ENCODE peak calls at places on chromosomes 13 and 19, in eight cellular contexts. One of them, this sample, is unnamed.

GRCh38 chr19:8557637-8558238 is 19.5 kb downstream of the MYO1F start:
- DNase-seq in foreskin fibroblast: no peak
- DNase-seq in dorsolateral prefrontal cortex: no peak
- DNase-seq in astrocyte of the spinal cord: no peak
- DNase-seq in choroid plexus epithelial cell: no peak
- DNase-seq in A549: no peak
- DNase-seq in tibial nerve: no peak
- DNase-seq in right atrium auricular region: no peak
- DNase-seq in this sample: no peak

GRCh38 chr13:60396783-60397692 is at the start of gene TDRD3:
- DNase-seq in foreskin fibroblast: peak; percentile 94
- DNase-seq in dorsolateral prefrontal cortex: peak; percentile 82
- DNase-seq in astrocyte of the spinal cord: peak; percentile 91
- DNase-seq in choroid plexus epithelial cell: peak; percentile 91
- DNase-seq in A549: peak; percentile 88
- DNase-seq in tibial nerve: peak; percentile 69
- DNase-seq in right atrium auricular region: peak; percentile 82
- DNase-seq in this sample: peak; percentile 62

GRCh38 chr13:76016799-76017198 is 380.7 kb downstream of the LMO7 start:
- DNase-seq in foreskin fibroblast: peak; percentile 44
- DNase-seq in dorsolateral prefrontal cortex: no peak
- DNase-seq in astrocyte of the spinal cord: peak; percentile 18
- DNase-seq in choroid plexus epithelial cell: peak; percentile 61
- DNase-seq in A549: peak; percentile 43
- DNase-seq in tibial nerve: no peak
- DNase-seq in right atrium auricular region: no peak
- DNase-seq in this sample: peak; percentile 7

GRCh38 chr13:113491418-113491883 is 940 bp upstream of the DCUN1D2 start:
- DNase-seq in foreskin fibroblast: peak; percentile 66
- DNase-seq in dorsolateral prefrontal cortex: no peak
- DNase-seq in astrocyte of the spinal cord: peak; percentile 29
- DNase-seq in choroid plexus epithelial cell: peak; percentile 28
- DNase-seq in A549: peak; percentile 20
- DNase-seq in tibial nerve: no peak
- DNase-seq in right atrium auricular region: no peak
- DNase-seq in this sample: no peak

GRCh38 chr19:1935484-1936208 is 5.3 kb upstream of the CSNK1G2 start:
- DNase-seq in foreskin fibroblast: peak; percentile 38
- DNase-seq in dorsolateral prefrontal cortex: peak; percentile 54
- DNase-seq in astrocyte of the spinal cord: peak; percentile 8
- DNase-seq in choroid plexus epithelial cell: peak; percentile 57
- DNase-seq in A549: peak; percentile 72
- DNase-seq in tibial nerve: no peak
- DNase-seq in right atrium auricular region: peak; percentile 65
- DNase-seq in this sample: peak; percentile 58

GRCh38 chr13:59425211-59425721 is 738.5 kb downstream of the DIAPH3 start:
- DNase-seq in foreskin fibroblast: peak; percentile 46
- DNase-seq in dorsolateral prefrontal cortex: no peak
- DNase-seq in astrocyte of the spinal cord: peak; percentile 74
- DNase-seq in choroid plexus epithelial cell: peak; percentile 66
- DNase-seq in A549: no peak
- DNase-seq in tibial nerve: no peak
- DNase-seq in right atrium auricular region: no peak
- DNase-seq in this sample: no peak

GRCh38 chr19:15672580-15673175 is at the start of gene CYP4F12:
- DNase-seq in foreskin fibroblast: peak; percentile 8
- DNase-seq in dorsolateral prefrontal cortex: no peak
- DNase-seq in astrocyte of the spinal cord: no peak
- DNase-seq in choroid plexus epithelial cell: no peak
- DNase-seq in A549: peak; percentile 84
- DNase-seq in tibial nerve: peak; percentile 86
- DNase-seq in right atrium auricular region: peak; percentile 90
- DNase-seq in this sample: peak; percentile 61

GRCh38 chr19:6433663-6434062 is at the start of gene SLC25A41:
- DNase-seq in foreskin fibroblast: no peak
- DNase-seq in dorsolateral prefrontal cortex: no peak
- DNase-seq in astrocyte of the spinal cord: no peak
- DNase-seq in choroid plexus epithelial cell: no peak
- DNase-seq in A549: no peak
- DNase-seq in tibial nerve: no peak
- DNase-seq in right atrium auricular region: no peak
- DNase-seq in this sample: no peak

GRCh38 chr13:113555141-113555540 is 29.4 kb upstream of the TFDP1 start:
- DNase-seq in foreskin fibroblast: no peak
- DNase-seq in dorsolateral prefrontal cortex: no peak
- DNase-seq in astrocyte of the spinal cord: no peak
- DNase-seq in choroid plexus epithelial cell: no peak
- DNase-seq in A549: no peak
- DNase-seq in tibial nerve: no peak
- DNase-seq in right atrium auricular region: peak; percentile 47
- DNase-seq in this sample: no peak

GRCh38 chr13:19772306-19772705 is 10.4 kb downstream of the PSPC1 start:
- DNase-seq in foreskin fibroblast: no peak
- DNase-seq in dorsolateral prefrontal cortex: no peak
- DNase-seq in astrocyte of the spinal cord: no peak
- DNase-seq in choroid plexus epithelial cell: peak; percentile 9
- DNase-seq in A549: no peak
- DNase-seq in tibial nerve: no peak
- DNase-seq in right atrium auricular region: peak; percentile 43
- DNase-seq in this sample: no peak

GRCh38 chr19:54431255-54431838 is 16.1 kb downstream of the TTYH1 start:
- DNase-seq in foreskin fibroblast: no peak
- DNase-seq in dorsolateral prefrontal cortex: peak; percentile 34
- DNase-seq in astrocyte of the spinal cord: peak; percentile 34
- DNase-seq in choroid plexus epithelial cell: peak; percentile 72
- DNase-seq in A549: peak; percentile 41
- DNase-seq in tibial nerve: no peak
- DNase-seq in right atrium auricular region: no peak
- DNase-seq in this sample: peak; percentile 97

GRCh38 chr13:98921786-98922185 is 56.1 kb downstream of the DOCK9 start:
- DNase-seq in foreskin fibroblast: no peak
- DNase-seq in dorsolateral prefrontal cortex: peak; percentile 58
- DNase-seq in astrocyte of the spinal cord: no peak
- DNase-seq in choroid plexus epithelial cell: no peak
- DNase-seq in A549: no peak
- DNase-seq in tibial nerve: no peak
- DNase-seq in right atrium auricular region: no peak
- DNase-seq in this sample: no peak

GRCh38 chr13:79287994-79288795 is 117.9 kb downstream of the RBM26 start:
- DNase-seq in foreskin fibroblast: no peak
- DNase-seq in dorsolateral prefrontal cortex: no peak
- DNase-seq in astrocyte of the spinal cord: no peak
- DNase-seq in choroid plexus epithelial cell: no peak
- DNase-seq in A549: no peak
- DNase-seq in tibial nerve: no peak
- DNase-seq in right atrium auricular region: no peak
- DNase-seq in this sample: no peak

GRCh38 chr13:102402292-102402691 is 444 bp upstream of the FGF14 start:
- DNase-seq in foreskin fibroblast: peak; percentile 86
- DNase-seq in dorsolateral prefrontal cortex: peak; percentile 77
- DNase-seq in astrocyte of the spinal cord: peak; percentile 42
- DNase-seq in choroid plexus epithelial cell: peak; percentile 41
- DNase-seq in A549: no peak
- DNase-seq in tibial nerve: no peak
- DNase-seq in right atrium auricular region: peak; percentile 73
- DNase-seq in this sample: no peak

GRCh38 chr19:42356686-42357085 is 31.3 kb downstream of the MEGF8 start:
- DNase-seq in foreskin fibroblast: no peak
- DNase-seq in dorsolateral prefrontal cortex: no peak
- DNase-seq in astrocyte of the spinal cord: no peak
- DNase-seq in choroid plexus epithelial cell: no peak
- DNase-seq in A549: no peak
- DNase-seq in tibial nerve: no peak
- DNase-seq in right atrium auricular region: no peak
- DNase-seq in this sample: no peak

GRCh38 chr19:10270180-10270615 is 722 bp upstream of the ICAM1 start:
- DNase-seq in foreskin fibroblast: peak; percentile 52
- DNase-seq in dorsolateral prefrontal cortex: no peak
- DNase-seq in astrocyte of the spinal cord: no peak
- DNase-seq in choroid plexus epithelial cell: peak; percentile 48
- DNase-seq in A549: no peak
- DNase-seq in tibial nerve: peak; percentile 46
- DNase-seq in right atrium auricular region: peak; percentile 84
- DNase-seq in this sample: no peak

GRCh38 chr13:50993371-50993770 is 83.8 kb downstream of the RNASEH2B start:
- DNase-seq in foreskin fibroblast: no peak
- DNase-seq in dorsolateral prefrontal cortex: no peak
- DNase-seq in astrocyte of the spinal cord: no peak
- DNase-seq in choroid plexus epithelial cell: no peak
- DNase-seq in A549: no peak
- DNase-seq in tibial nerve: no peak
- DNase-seq in right atrium auricular region: no peak
- DNase-seq in this sample: no peak

GRCh38 chr19:40586611-40587010 is 9.9 kb downstream of the SHKBP1 start:
- DNase-seq in foreskin fibroblast: no peak
- DNase-seq in dorsolateral prefrontal cortex: no peak
- DNase-seq in astrocyte of the spinal cord: no peak
- DNase-seq in choroid plexus epithelial cell: no peak
- DNase-seq in A549: no peak
- DNase-seq in tibial nerve: no peak
- DNase-seq in right atrium auricular region: no peak
- DNase-seq in this sample: no peak

GRCh38 chr19:39435499-39436349 is at the start of gene RPS16:
- DNase-seq in foreskin fibroblast: peak; percentile 99
- DNase-seq in dorsolateral prefrontal cortex: peak; percentile 99
- DNase-seq in astrocyte of the spinal cord: peak; percentile 98
- DNase-seq in choroid plexus epithelial cell: peak; percentile 98
- DNase-seq in A549: peak; percentile 100
- DNase-seq in tibial nerve: peak; percentile 96
- DNase-seq in right atrium auricular region: peak; percentile 97
- DNase-seq in this sample: peak; percentile 89

DNA sequence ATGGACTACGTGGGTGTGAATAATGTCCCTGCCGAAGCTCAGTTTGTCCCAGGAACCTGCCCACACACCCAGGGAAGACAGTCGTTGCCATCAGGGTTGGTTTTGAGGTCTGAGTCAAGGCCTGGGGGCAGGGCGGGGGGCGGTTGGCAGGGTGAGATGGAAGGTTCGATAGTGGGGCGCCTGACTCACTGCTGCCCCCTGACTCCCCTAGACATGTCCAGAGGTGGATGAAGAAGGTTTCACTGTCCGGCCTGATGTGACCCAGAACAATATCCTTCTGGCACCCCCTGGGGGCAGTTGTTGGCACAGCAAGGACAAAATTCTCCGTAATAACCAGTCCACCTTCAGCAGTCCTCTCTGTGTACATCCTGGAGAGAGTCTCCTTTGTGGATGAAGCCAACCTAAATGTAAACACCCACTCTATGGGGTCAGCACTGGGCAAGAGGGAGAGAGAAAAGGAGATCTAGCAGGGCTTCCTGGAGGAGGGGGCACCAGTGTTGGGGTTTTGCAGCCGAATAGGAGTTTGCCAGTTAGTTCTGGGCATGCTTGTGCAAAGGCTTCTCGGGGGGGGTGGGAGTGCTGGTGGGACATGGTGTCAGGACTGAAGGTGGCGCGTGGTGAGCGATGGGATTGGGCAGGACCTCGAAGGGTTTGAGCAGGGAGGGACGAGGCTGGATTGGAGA is 19.6 kb upstream of the B3GNT3 start:
- DNase-seq in foreskin fibroblast: peak; percentile 67
- DNase-seq in dorsolateral prefrontal cortex: peak; percentile 47
- DNase-seq in astrocyte of the spinal cord: no peak
- DNase-seq in choroid plexus epithelial cell: peak; percentile 52
- DNase-seq in A549: peak; percentile 53
- DNase-seq in tibial nerve: peak; percentile 58
- DNase-seq in right atrium auricular region: no peak
- DNase-seq in this sample: no peak
- TF ChIP-seq CTCF in foreskin fibroblast: peak; percentile 60
- TF ChIP-seq CTCF in dorsolateral prefrontal cortex: peak; percentile 39
- TF ChIP-seq CTCF in astrocyte of the spinal cord: peak; percentile 66
- TF ChIP-seq CTCF in choroid plexus epithelial cell: peak; percentile 79
- TF ChIP-seq CTCF in A549: peak; percentile 62
- TF ChIP-seq CTCF in tibial nerve: peak; percentile 38
- TF ChIP-seq CTCF in right atrium auricular region: peak; percentile 42
- TF ChIP-seq CTCF in this sample: peak; percentile 76

GRCh38 chr19:44303305-44303704 is 1.5 kb downstream of the ZNF235 start:
- DNase-seq in foreskin fibroblast: peak; percentile 8
- DNase-seq in dorsolateral prefrontal cortex: no peak
- DNase-seq in astrocyte of the spinal cord: no peak
- DNase-seq in choroid plexus epithelial cell: no peak
- DNase-seq in A549: no peak
- DNase-seq in tibial nerve: no peak
- DNase-seq in right atrium auricular region: no peak
- DNase-seq in this sample: no peak
- H3K4me3 ChIP-seq in foreskin fibroblast: peak overlapping the region; percentile 71
- H3K4me3 ChIP-seq in dorsolateral prefrontal cortex: no peak overlapping the region
- H3K4me3 ChIP-seq in astrocyte of the spinal cord: no peak overlapping the region
- H3K4me3 ChIP-seq in choroid plexus epithelial cell: no peak overlapping the region
- H3K4me3 ChIP-seq in A549: no peak overlapping the region
- H3K4me3 ChIP-seq in tibial nerve: no peak overlapping the region
- H3K4me3 ChIP-seq in right atrium auricular region: no peak overlapping the region
- H3K4me3 ChIP-seq in this sample: peak overlapping the region; percentile 74

GRCh38 chr13:48769107-48769704 is 115.5 kb downstream of the CYSLTR2 start:
- DNase-seq in foreskin fibroblast: peak; percentile 92
- DNase-seq in dorsolateral prefrontal cortex: peak; percentile 40
- DNase-seq in astrocyte of the spinal cord: peak; percentile 92
- DNase-seq in choroid plexus epithelial cell: peak; percentile 97
- DNase-seq in A549: peak; percentile 80
- DNase-seq in tibial nerve: peak; percentile 100
- DNase-seq in right atrium auricular region: peak; percentile 93
- DNase-seq in this sample: peak; percentile 69
- TF ChIP-seq CTCF in foreskin fibroblast: peak; percentile 100
- TF ChIP-seq CTCF in dorsolateral prefrontal cortex: peak; percentile 87
- TF ChIP-seq CTCF in astrocyte of the spinal cord: peak; percentile 98
- TF ChIP-seq CTCF in choroid plexus epithelial cell: peak; percentile 99
- TF ChIP-seq CTCF in A549: peak; percentile 97
- TF ChIP-seq CTCF in tibial nerve: peak; percentile 95
- TF ChIP-seq CTCF in right atrium auricular region: peak; percentile 99
- TF ChIP-seq CTCF in this sample: peak; percentile 97

DNA sequence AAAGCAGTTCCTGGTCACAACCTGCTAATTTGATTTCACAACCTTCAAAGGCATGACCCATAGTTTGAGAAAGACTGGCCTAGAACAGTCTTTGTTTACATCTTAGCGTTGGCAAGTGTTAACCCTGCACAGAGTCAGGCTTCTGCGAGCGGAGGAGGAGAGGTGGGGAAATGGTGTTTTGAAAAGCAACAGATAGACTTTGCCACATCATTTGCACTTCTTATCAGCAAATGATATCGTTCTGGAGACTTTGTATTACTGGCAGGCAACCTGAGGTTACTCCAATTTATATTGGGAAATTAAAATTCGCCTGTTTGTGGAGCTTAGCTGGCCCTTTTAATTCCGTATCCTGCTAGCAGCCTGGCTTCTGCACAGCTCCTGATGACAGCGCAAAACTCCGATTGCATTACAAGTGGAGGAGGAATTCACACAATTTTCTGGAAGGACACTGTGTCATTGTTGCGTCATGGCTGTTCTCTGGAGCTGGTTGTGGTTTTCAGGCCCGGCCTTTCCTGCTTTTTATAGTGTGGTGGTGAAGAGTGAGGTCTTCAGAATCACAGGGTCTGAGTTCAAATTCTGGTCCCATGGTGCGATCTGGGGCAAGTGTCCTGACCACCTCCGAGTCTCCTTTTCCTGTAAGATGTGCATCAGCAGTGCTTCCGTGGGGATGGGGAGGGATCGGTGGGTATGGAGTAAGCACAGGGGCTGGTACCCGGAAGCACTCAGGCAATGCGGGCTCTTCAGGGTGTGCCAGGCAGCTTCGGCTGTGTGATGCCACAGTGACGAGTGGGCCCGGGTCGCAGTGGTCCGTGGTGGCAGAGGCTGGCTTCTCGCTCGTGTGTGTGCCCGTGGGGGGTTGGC is 49.1 kb upstream of the EHD2 start:
- DNase-seq in foreskin fibroblast: peak; percentile 98
- DNase-seq in dorsolateral prefrontal cortex: peak; percentile 67
- DNase-seq in astrocyte of the spinal cord: peak; percentile 99
- DNase-seq in choroid plexus epithelial cell: peak; percentile 100
- DNase-seq in A549: peak; percentile 77
- DNase-seq in tibial nerve: peak; percentile 86
- DNase-seq in right atrium auricular region: peak; percentile 95
- DNase-seq in this sample: peak; percentile 45
- H3K4me3 ChIP-seq in foreskin fibroblast: peak overlapping the region; percentile 13
- H3K4me3 ChIP-seq in dorsolateral prefrontal cortex: no peak overlapping the region
- H3K4me3 ChIP-seq in astrocyte of the spinal cord: peak overlapping the region; percentile 18
- H3K4me3 ChIP-seq in choroid plexus epithelial cell: peak overlapping the region; percentile 16
- H3K4me3 ChIP-seq in A549: no peak overlapping the region
- H3K4me3 ChIP-seq in tibial nerve: no peak overlapping the region
- H3K4me3 ChIP-seq in right atrium auricular region: no peak overlapping the region
- H3K4me3 ChIP-seq in this sample: no peak overlapping the region